ENCODE peak calls at places on chromosomes 1 and 21, in six cellular contexts. One of them, this sample, is unnamed. For H3K9me3, the result is how much of the 10 kb centered on the place peaks cover.

GRCh38 chr1:226123591-226124471 is 61.3 kb downstream of the H3-3A start:
- DNase-seq in neural progenitor cell: no peak
- DNase-seq in adipocyte: no peak
- DNase-seq in astrocyte: no peak
- DNase-seq in MM.1S: no peak
- DNase-seq in IMR-90: peak
- DNase-seq in this sample: no peak

GRCh38 chr1:44543064-44543815 is 131.0 kb downstream of the TMEM53 start:
- DNase-seq in neural progenitor cell: peak
- DNase-seq in adipocyte: no peak
- DNase-seq in astrocyte: no peak
- DNase-seq in MM.1S: no peak
- DNase-seq in IMR-90: no peak
- DNase-seq in this sample: no peak

GRCh38 chr21:45456014-45456835 is 51.3 kb downstream of the COL18A1 start:
- DNase-seq in neural progenitor cell: no peak
- DNase-seq in adipocyte: no peak
- DNase-seq in astrocyte: no peak
- DNase-seq in MM.1S: no peak
- DNase-seq in IMR-90: no peak
- DNase-seq in this sample: no peak

GRCh38 chr21:25296239-25296638 is 311.0 kb downstream of the MRPL39 start:
- DNase-seq in neural progenitor cell: no peak
- DNase-seq in adipocyte: peak
- DNase-seq in astrocyte: no peak
- DNase-seq in MM.1S: no peak
- DNase-seq in IMR-90: no peak
- DNase-seq in this sample: no peak

GRCh38 chr1:6052543-6053205 is 7.0 kb downstream of the KCNAB2 start:
- DNase-seq in neural progenitor cell: peak
- DNase-seq in adipocyte: peak
- DNase-seq in astrocyte: peak
- DNase-seq in MM.1S: peak
- DNase-seq in IMR-90: peak
- DNase-seq in this sample: no peak

GRCh38 chr21:14547834-14548513 is 1.9 kb upstream of the SAMSN1 start:
- DNase-seq in neural progenitor cell: no peak
- DNase-seq in adipocyte: no peak
- DNase-seq in astrocyte: no peak
- DNase-seq in MM.1S: peak
- DNase-seq in IMR-90: no peak
- DNase-seq in this sample: no peak

GRCh38 chr1:24596401-24596880 is 40.6 kb downstream of the NCMAP start:
- DNase-seq in neural progenitor cell: no peak
- DNase-seq in adipocyte: no peak
- DNase-seq in astrocyte: no peak
- DNase-seq in MM.1S: no peak
- DNase-seq in IMR-90: no peak
- DNase-seq in this sample: no peak

GRCh38 chr1:212864201-212864600 is 6.1 kb downstream of the FLVCR1 start:
- DNase-seq in neural progenitor cell: no peak
- DNase-seq in adipocyte: no peak
- DNase-seq in astrocyte: no peak
- DNase-seq in MM.1S: no peak
- DNase-seq in IMR-90: no peak
- DNase-seq in this sample: no peak

GRCh38 chr1:42777860-42778259 is 6.9 kb upstream of the TMEM269 start:
- DNase-seq in neural progenitor cell: peak
- DNase-seq in adipocyte: peak
- DNase-seq in astrocyte: no peak
- DNase-seq in MM.1S: peak
- DNase-seq in IMR-90: peak
- DNase-seq in this sample: no peak

GRCh38 chr1:86154581-86155060 is 2.0 kb downstream of the COL24A1 start:
- DNase-seq in neural progenitor cell: peak
- DNase-seq in adipocyte: peak
- DNase-seq in astrocyte: peak
- DNase-seq in MM.1S: no peak
- DNase-seq in IMR-90: peak
- DNase-seq in this sample: no peak

GRCh38 chr1:199619202-199619601 is 408.3 kb upstream of the NR5A2 start:
- DNase-seq in neural progenitor cell: no peak
- DNase-seq in adipocyte: peak
- DNase-seq in astrocyte: no peak
- DNase-seq in MM.1S: no peak
- DNase-seq in IMR-90: no peak
- DNase-seq in this sample: no peak

GRCh38 chr1:32031578-32032286 is 18.1 kb downstream of the KHDRBS1 start:
- DNase-seq in neural progenitor cell: no peak
- DNase-seq in adipocyte: peak
- DNase-seq in astrocyte: peak
- DNase-seq in MM.1S: no peak
- DNase-seq in IMR-90: peak
- DNase-seq in this sample: no peak

GRCh38 chr1:204296431-204296988 is 63.2 kb downstream of the PLEKHA6 start:
- DNase-seq in neural progenitor cell: peak
- DNase-seq in adipocyte: peak
- DNase-seq in astrocyte: peak
- DNase-seq in MM.1S: no peak
- DNase-seq in IMR-90: peak
- DNase-seq in this sample: no peak

GRCh38 chr1:38892976-38893375 is 11.6 kb upstream of the GJA9 start:
- DNase-seq in neural progenitor cell: no peak
- DNase-seq in adipocyte: no peak
- DNase-seq in astrocyte: no peak
- DNase-seq in MM.1S: no peak
- DNase-seq in IMR-90: no peak
- DNase-seq in this sample: no peak

GRCh38 chr1:154497026-154497806 is 4.8 kb upstream of the TDRD10 start:
- DNase-seq in neural progenitor cell: no peak
- DNase-seq in adipocyte: no peak
- DNase-seq in astrocyte: no peak
- DNase-seq in MM.1S: peak
- DNase-seq in IMR-90: no peak
- DNase-seq in this sample: no peak

GRCh38 chr1:27349784-27350672 is 8.2 kb downstream of the SYTL1 start:
- DNase-seq in neural progenitor cell: peak
- DNase-seq in adipocyte: peak
- DNase-seq in astrocyte: peak
- DNase-seq in MM.1S: peak
- DNase-seq in IMR-90: peak
- DNase-seq in this sample: no peak

GRCh38 chr1:71462247-71462646 is 381.4 kb upstream of the ZRANB2 start:
- DNase-seq in neural progenitor cell: peak
- DNase-seq in adipocyte: no peak
- DNase-seq in astrocyte: no peak
- DNase-seq in MM.1S: no peak
- DNase-seq in IMR-90: no peak
- DNase-seq in this sample: no peak

GRCh38 chr21:41924355-41924754 is 29.5 kb downstream of the C2CD2 start:
- DNase-seq in neural progenitor cell: no peak
- DNase-seq in adipocyte: peak
- DNase-seq in astrocyte: peak
- DNase-seq in MM.1S: no peak
- DNase-seq in IMR-90: peak
- DNase-seq in this sample: no peak

GRCh38 chr1:209862598-209863498 is 35.1 kb downstream of the UTP25 start:
- DNase-seq in neural progenitor cell: peak
- DNase-seq in adipocyte: no peak
- DNase-seq in astrocyte: no peak
- DNase-seq in MM.1S: no peak
- DNase-seq in IMR-90: no peak
- DNase-seq in this sample: no peak

GRCh38 chr1:245926888-245927287 is 580.2 kb downstream of the SMYD3 start:
- DNase-seq in neural progenitor cell: no peak
- DNase-seq in adipocyte: no peak
- DNase-seq in astrocyte: no peak
- DNase-seq in MM.1S: no peak
- DNase-seq in IMR-90: no peak
- DNase-seq in this sample: no peak

GRCh38 chr1:220521755-220522154 is 6.2 kb upstream of the MARK1 start:
- DNase-seq in neural progenitor cell: no peak
- DNase-seq in adipocyte: no peak
- DNase-seq in astrocyte: no peak
- DNase-seq in MM.1S: no peak
- DNase-seq in IMR-90: no peak
- DNase-seq in this sample: no peak

GRCh38 chr1:207821464-207822045 is 69.7 kb downstream of the CD46 start:
- DNase-seq in neural progenitor cell: no peak
- DNase-seq in adipocyte: no peak
- DNase-seq in astrocyte: no peak
- DNase-seq in MM.1S: no peak
- DNase-seq in IMR-90: no peak
- DNase-seq in this sample: no peak

GRCh38 chr1:66351474-66351873 is 182.5 kb upstream of the SGIP1 start:
- DNase-seq in neural progenitor cell: no peak
- DNase-seq in adipocyte: peak
- DNase-seq in astrocyte: no peak
- DNase-seq in MM.1S: no peak
- DNase-seq in IMR-90: peak
- DNase-seq in this sample: no peak

DNA sequence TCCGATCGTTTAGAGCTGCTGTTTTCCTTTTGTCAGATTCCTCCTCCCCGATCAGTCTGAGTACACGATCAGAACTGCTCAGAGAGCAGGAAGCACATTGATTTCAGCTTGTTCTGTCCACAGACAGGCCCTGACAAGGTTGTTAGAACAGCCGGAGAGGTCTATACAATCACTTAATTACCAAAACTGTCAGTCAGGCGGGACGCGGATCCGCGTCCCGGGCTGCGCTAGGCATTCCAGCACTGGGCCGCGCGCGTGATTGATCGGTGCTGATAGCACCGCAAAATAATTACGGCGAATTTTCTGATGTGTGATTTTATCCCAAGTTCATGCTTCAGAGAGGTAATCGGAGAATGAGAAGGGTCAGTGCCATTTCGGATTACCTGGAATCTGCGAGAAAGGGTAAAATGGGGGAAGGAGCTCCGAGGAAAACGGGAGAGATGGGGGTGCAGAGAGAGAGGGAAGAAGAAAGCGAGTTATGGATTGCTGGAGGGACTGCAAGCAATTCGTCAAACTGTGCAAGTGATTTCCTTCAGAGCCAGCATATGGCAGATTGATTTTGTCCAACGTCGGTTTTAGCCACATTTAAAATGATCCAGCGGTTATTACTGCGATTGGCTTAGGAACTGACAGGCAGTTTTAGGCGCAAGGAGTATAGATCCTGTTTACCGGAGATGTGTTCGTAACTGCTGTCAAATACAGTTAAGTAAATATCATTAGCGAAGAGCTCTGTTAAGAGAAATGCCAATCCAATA is 9.0 kb upstream of the BARHL2 start:
- DNase-seq in neural progenitor cell: peak
- DNase-seq in adipocyte: no peak
- DNase-seq in astrocyte: no peak
- DNase-seq in MM.1S: no peak
- DNase-seq in IMR-90: peak
- DNase-seq in this sample: no peak
- H3K9ac ChIP-seq in neural progenitor cell: no peak
- H3K9ac ChIP-seq in adipocyte: no peak
- H3K9ac ChIP-seq in astrocyte: no peak
- H3K9ac ChIP-seq in MM.1S: no peak
- H3K9ac ChIP-seq in IMR-90: no peak
- H3K9ac ChIP-seq in this sample: no peak

GRCh38 chr1:228297242-228297641 is 89.4 kb downstream of the OBSCN start:
- DNase-seq in neural progenitor cell: no peak
- DNase-seq in adipocyte: no peak
- DNase-seq in astrocyte: no peak
- DNase-seq in MM.1S: no peak
- DNase-seq in IMR-90: no peak
- DNase-seq in this sample: no peak

GRCh38 chr1:228299211-228299610 is 91.4 kb downstream of the OBSCN start:
- DNase-seq in neural progenitor cell: no peak
- DNase-seq in adipocyte: no peak
- DNase-seq in astrocyte: no peak
- DNase-seq in MM.1S: no peak
- DNase-seq in IMR-90: no peak
- DNase-seq in this sample: no peak

GRCh38 chr1:228299901-228300300 is 92.1 kb downstream of the OBSCN start:
- DNase-seq in neural progenitor cell: no peak
- DNase-seq in adipocyte: no peak
- DNase-seq in astrocyte: no peak
- DNase-seq in MM.1S: no peak
- DNase-seq in IMR-90: no peak
- DNase-seq in this sample: no peak

GRCh38 chr1:228297822-228298221 is 90.0 kb downstream of the OBSCN start:
- DNase-seq in neural progenitor cell: no peak
- DNase-seq in adipocyte: no peak
- DNase-seq in astrocyte: no peak
- DNase-seq in MM.1S: no peak
- DNase-seq in IMR-90: no peak
- DNase-seq in this sample: no peak

DNA sequence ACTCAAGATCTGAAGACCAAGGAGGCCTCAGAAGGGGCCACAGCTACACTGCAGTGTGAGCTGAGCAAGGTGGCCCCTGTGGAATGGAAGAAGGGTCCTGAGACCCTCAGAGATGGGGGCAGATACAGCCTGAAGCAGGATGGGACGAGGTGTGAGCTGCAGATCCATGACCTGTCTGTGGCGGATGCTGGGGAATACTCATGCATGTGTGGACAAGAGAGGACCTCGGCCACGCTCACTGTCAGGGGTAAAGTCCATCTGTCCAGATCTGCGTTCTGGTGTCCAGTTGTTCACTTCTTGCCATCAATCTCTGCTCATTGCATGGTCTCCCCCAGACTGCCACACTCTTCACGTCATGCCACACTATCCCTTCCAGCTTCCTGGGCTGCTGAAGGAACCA is 90.6 kb downstream of the OBSCN start:
- DNase-seq in neural progenitor cell: no peak
- DNase-seq in adipocyte: no peak
- DNase-seq in astrocyte: no peak
- DNase-seq in MM.1S: no peak
- DNase-seq in IMR-90: no peak
- DNase-seq in this sample: no peak
- H3K9me3 ChIP-seq in neural progenitor cell: under half
- H3K9me3 ChIP-seq in adipocyte: half or more
- H3K9me3 ChIP-seq in astrocyte: under half
- H3K9me3 ChIP-seq in MM.1S: under half
- H3K9me3 ChIP-seq in IMR-90: under half
- H3K9me3 ChIP-seq in this sample: under half

DNA sequence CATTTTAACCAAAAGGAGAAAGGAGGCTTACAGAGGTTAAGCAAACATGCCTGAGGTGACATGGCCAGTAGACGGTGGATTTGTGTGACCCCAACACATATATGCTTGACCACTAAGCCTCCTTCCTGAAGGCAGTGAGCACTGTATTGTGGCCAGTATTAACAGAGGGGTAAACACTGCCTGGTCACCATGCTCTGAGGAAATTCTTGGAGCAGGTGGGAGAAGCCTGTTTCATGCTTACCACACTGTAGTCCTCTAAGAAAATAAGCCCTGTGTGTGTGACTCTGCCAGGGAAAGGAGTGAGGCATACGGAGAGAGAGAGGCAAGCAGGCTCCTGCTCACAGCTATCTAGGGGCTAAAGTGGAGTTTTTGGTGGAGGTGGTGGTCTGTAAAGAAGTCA is 102.7 kb downstream of the KCND3 start:
- DNase-seq in neural progenitor cell: no peak
- DNase-seq in adipocyte: no peak
- DNase-seq in astrocyte: no peak
- DNase-seq in MM.1S: no peak
- DNase-seq in IMR-90: no peak
- DNase-seq in this sample: no peak
- H3K9ac ChIP-seq in neural progenitor cell: no peak
- H3K9ac ChIP-seq in adipocyte: no peak
- H3K9ac ChIP-seq in astrocyte: no peak
- H3K9ac ChIP-seq in MM.1S: no peak
- H3K9ac ChIP-seq in IMR-90: no peak
- H3K9ac ChIP-seq in this sample: no peak

GRCh38 chr1:2808831-2809605 is 7.5 kb upstream of the TTC34 start:
- DNase-seq in neural progenitor cell: no peak
- DNase-seq in adipocyte: no peak
- DNase-seq in astrocyte: no peak
- DNase-seq in MM.1S: no peak
- DNase-seq in IMR-90: no peak
- DNase-seq in this sample: no peak
- H3K9me3 ChIP-seq in neural progenitor cell: under half
- H3K9me3 ChIP-seq in adipocyte: under half
- H3K9me3 ChIP-seq in astrocyte: under half
- H3K9me3 ChIP-seq in MM.1S: under half
- H3K9me3 ChIP-seq in IMR-90: half or more
- H3K9me3 ChIP-seq in this sample: under half